ENCODE peak calls at places on chromosomes 13 and 19, in six cellular contexts. One of them, this sample, is unnamed.

GRCh38 chr19:42290523-42291436 is 11.2 kb upstream of the PRR19 start:
- DNase-seq in suprapubic skin: peak; percentile 66
- DNase-seq in endodermal cell: peak; percentile 66
- DNase-seq in cardiac muscle cell: no peak
- DNase-seq in stomach: no peak
- DNase-seq in heart right ventricle: no peak
- DNase-seq in this sample: no peak

GRCh38 chr19:16315825-16316505 is 8.7 kb upstream of the KLF2 start:
- DNase-seq in cardiac muscle cell: peak; percentile 99
- DNase-seq in heart right ventricle: peak; percentile 77
- DNase-seq in endodermal cell: no peak
- DNase-seq in suprapubic skin: peak; percentile 77
- DNase-seq in stomach: no peak
- DNase-seq in this sample: peak; percentile 79

GRCh38 chr19:13864513-13865242 is 12.3 kb upstream of the NANOS3 start:
- DNase-seq in stomach: no peak
- DNase-seq in heart right ventricle: no peak
- DNase-seq in cardiac muscle cell: no peak
- DNase-seq in endodermal cell: no peak
- DNase-seq in suprapubic skin: no peak
- DNase-seq in this sample: peak; percentile 27

GRCh38 chr19:12224676-12225075 is 61.8 kb downstream of the ZNF136 start:
- DNase-seq in cardiac muscle cell: peak; percentile 11
- DNase-seq in endodermal cell: no peak
- DNase-seq in suprapubic skin: no peak
- DNase-seq in heart right ventricle: no peak
- DNase-seq in stomach: no peak
- DNase-seq in this sample: no peak

GRCh38 chr13:44389856-44390255 is 16.2 kb downstream of the SERP2 start:
- DNase-seq in endodermal cell: no peak
- DNase-seq in cardiac muscle cell: no peak
- DNase-seq in heart right ventricle: no peak
- DNase-seq in stomach: no peak
- DNase-seq in suprapubic skin: no peak
- DNase-seq in this sample: no peak

GRCh38 chr13:114126789-114127472 is 5.5 kb downstream of the RASA3 start:
- DNase-seq in suprapubic skin: no peak
- DNase-seq in stomach: no peak
- DNase-seq in heart right ventricle: no peak
- DNase-seq in cardiac muscle cell: no peak
- DNase-seq in endodermal cell: no peak
- DNase-seq in this sample: no peak

GRCh38 chr13:30082391-30082790 is 225.0 kb downstream of the KATNAL1 start:
- DNase-seq in heart right ventricle: no peak
- DNase-seq in suprapubic skin: no peak
- DNase-seq in endodermal cell: no peak
- DNase-seq in stomach: no peak
- DNase-seq in cardiac muscle cell: no peak
- DNase-seq in this sample: no peak

GRCh38 chr19:43798546-43799409 is 3.5 kb downstream of the LYPD5 start:
- DNase-seq in endodermal cell: peak; percentile 91
- DNase-seq in heart right ventricle: no peak
- DNase-seq in suprapubic skin: no peak
- DNase-seq in cardiac muscle cell: peak; percentile 34
- DNase-seq in stomach: peak; percentile 62
- DNase-seq in this sample: peak; percentile 87

GRCh38 chr19:17020823-17021222 is 5.8 kb downstream of the CPAMD8 start:
- DNase-seq in suprapubic skin: no peak
- DNase-seq in stomach: no peak
- DNase-seq in heart right ventricle: no peak
- DNase-seq in cardiac muscle cell: peak; percentile 17
- DNase-seq in endodermal cell: no peak
- DNase-seq in this sample: no peak

GRCh38 chr19:15378529-15379082 is 981 bp downstream of the AKAP8 start:
- DNase-seq in stomach: peak; percentile 59
- DNase-seq in cardiac muscle cell: peak; percentile 63
- DNase-seq in heart right ventricle: no peak
- DNase-seq in endodermal cell: peak; percentile 77
- DNase-seq in suprapubic skin: peak; percentile 74
- DNase-seq in this sample: peak; percentile 77

GRCh38 chr13:111216166-111216960 is 101.3 kb downstream of the ARHGEF7 start:
- DNase-seq in heart right ventricle: peak; percentile 43
- DNase-seq in stomach: peak; percentile 39
- DNase-seq in cardiac muscle cell: peak; percentile 38
- DNase-seq in endodermal cell: peak; percentile 83
- DNase-seq in suprapubic skin: no peak
- DNase-seq in this sample: peak; percentile 60

GRCh38 chr13:107846642-107847041 is 368.7 kb downstream of the LIG4 start:
- DNase-seq in endodermal cell: no peak
- DNase-seq in heart right ventricle: no peak
- DNase-seq in stomach: no peak
- DNase-seq in suprapubic skin: no peak
- DNase-seq in cardiac muscle cell: no peak
- DNase-seq in this sample: no peak

GRCh38 chr19:45051929-45052579 is 13.2 kb downstream of the CLASRP start:
- DNase-seq in endodermal cell: no peak
- DNase-seq in heart right ventricle: no peak
- DNase-seq in suprapubic skin: no peak
- DNase-seq in cardiac muscle cell: no peak
- DNase-seq in stomach: peak; percentile 85
- DNase-seq in this sample: peak; percentile 34

GRCh38 chr19:39410620-39411005 is 1.9 kb upstream of the PLEKHG2 start:
- DNase-seq in stomach: no peak
- DNase-seq in endodermal cell: no peak
- DNase-seq in cardiac muscle cell: peak; percentile 48
- DNase-seq in suprapubic skin: no peak
- DNase-seq in heart right ventricle: no peak
- DNase-seq in this sample: peak; percentile 59

GRCh38 chr19:31350693-31351211 is 1.5 kb upstream of the TSHZ3 start:
- DNase-seq in endodermal cell: peak; percentile 82
- DNase-seq in stomach: peak; percentile 43
- DNase-seq in cardiac muscle cell: peak; percentile 66
- DNase-seq in heart right ventricle: peak; percentile 65
- DNase-seq in suprapubic skin: no peak
- DNase-seq in this sample: peak; percentile 81

GRCh38 chr19:40586611-40587010 is 9.9 kb downstream of the SHKBP1 start:
- DNase-seq in stomach: no peak
- DNase-seq in cardiac muscle cell: no peak
- DNase-seq in endodermal cell: no peak
- DNase-seq in suprapubic skin: no peak
- DNase-seq in heart right ventricle: no peak
- DNase-seq in this sample: no peak

GRCh38 chr19:43675269-43675879 is 5.4 kb upstream of the PLAUR start:
- DNase-seq in heart right ventricle: no peak
- DNase-seq in suprapubic skin: no peak
- DNase-seq in cardiac muscle cell: peak; percentile 23
- DNase-seq in endodermal cell: no peak
- DNase-seq in stomach: peak; percentile 84
- DNase-seq in this sample: peak; percentile 86

GRCh38 chr13:114131581-114132418 is 623 bp downstream of the RASA3 start:
- DNase-seq in suprapubic skin: no peak
- DNase-seq in cardiac muscle cell: peak; percentile 58
- DNase-seq in stomach: no peak
- DNase-seq in heart right ventricle: no peak
- DNase-seq in endodermal cell: no peak
- DNase-seq in this sample: no peak

GRCh38 chr13:66860868-66861447 is 369.2 kb downstream of the PCDH9 start:
- DNase-seq in suprapubic skin: no peak
- DNase-seq in endodermal cell: no peak
- DNase-seq in stomach: no peak
- DNase-seq in heart right ventricle: no peak
- DNase-seq in cardiac muscle cell: no peak
- DNase-seq in this sample: no peak

GRCh38 chr13:79662882-79663281 is 181.9 kb downstream of the NDFIP2 start:
- DNase-seq in cardiac muscle cell: peak; percentile 18
- DNase-seq in endodermal cell: no peak
- DNase-seq in suprapubic skin: no peak
- DNase-seq in heart right ventricle: no peak
- DNase-seq in stomach: no peak
- DNase-seq in this sample: no peak

GRCh38 chr19:11685676-11686650 is 52.8 kb downstream of the ZNF823 start:
- DNase-seq in suprapubic skin: no peak
- DNase-seq in heart right ventricle: no peak
- DNase-seq in endodermal cell: no peak
- DNase-seq in stomach: no peak
- DNase-seq in cardiac muscle cell: no peak
- DNase-seq in this sample: no peak

GRCh38 chr13:76878043-76878442 is 8.2 kb downstream of the KCTD12 start:
- DNase-seq in cardiac muscle cell: no peak
- DNase-seq in endodermal cell: no peak
- DNase-seq in suprapubic skin: no peak
- DNase-seq in heart right ventricle: no peak
- DNase-seq in stomach: no peak
- DNase-seq in this sample: no peak

GRCh38 chr13:38341149-38341692 is 8.4 kb upstream of the UFM1 start:
- DNase-seq in heart right ventricle: no peak
- DNase-seq in endodermal cell: no peak
- DNase-seq in suprapubic skin: no peak
- DNase-seq in cardiac muscle cell: peak; percentile 19
- DNase-seq in stomach: no peak
- DNase-seq in this sample: no peak

GRCh38 chr13:110444226-110444653 is 117.3 kb downstream of the RAB20 start:
- DNase-seq in endodermal cell: no peak
- DNase-seq in heart right ventricle: no peak
- DNase-seq in stomach: no peak
- DNase-seq in suprapubic skin: no peak
- DNase-seq in cardiac muscle cell: peak; percentile 44
- DNase-seq in this sample: no peak

GRCh38 chr19:16516923-16517610 is 20.9 kb downstream of the C19orf44 start:
- DNase-seq in heart right ventricle: no peak
- DNase-seq in endodermal cell: no peak
- DNase-seq in suprapubic skin: no peak
- DNase-seq in cardiac muscle cell: no peak
- DNase-seq in stomach: no peak
- DNase-seq in this sample: no peak

GRCh38 chr13:45781553-45782326 is 69.8 kb downstream of the SIAH3 start:
- DNase-seq in cardiac muscle cell: peak; percentile 3
- DNase-seq in endodermal cell: no peak
- DNase-seq in suprapubic skin: no peak
- DNase-seq in stomach: peak; percentile 79
- DNase-seq in heart right ventricle: peak; percentile 80
- DNase-seq in this sample: no peak

GRCh38 chr13:39107484-39108040 is 69.3 kb downstream of the NHLRC3 start:
- DNase-seq in cardiac muscle cell: no peak
- DNase-seq in stomach: no peak
- DNase-seq in heart right ventricle: no peak
- DNase-seq in suprapubic skin: no peak
- DNase-seq in endodermal cell: no peak
- DNase-seq in this sample: no peak

GRCh38 chr13:42271337-42272114 is 426 bp upstream of the AKAP11 start:
- DNase-seq in stomach: peak; percentile 90
- DNase-seq in suprapubic skin: peak; percentile 95
- DNase-seq in heart right ventricle: peak; percentile 94
- DNase-seq in cardiac muscle cell: peak; percentile 100
- DNase-seq in endodermal cell: peak; percentile 97
- DNase-seq in this sample: peak; percentile 96
- H3K4me1 ChIP-seq in stomach: peaks cover 47% of the 10 kb centered on the region
- H3K4me1 ChIP-seq in suprapubic skin: peaks cover 36% of the 10 kb centered on the region
- H3K4me1 ChIP-seq in heart right ventricle: peaks cover 24% of the 10 kb centered on the region
- H3K4me1 ChIP-seq in cardiac muscle cell: peaks cover 8% of the 10 kb centered on the region
- H3K4me1 ChIP-seq in endodermal cell: no peaks in the 10 kb centered on the region
- H3K4me1 ChIP-seq in this sample: peaks cover 13% of the 10 kb centered on the region

GRCh38 chr19:33039108-33039599 is 25.5 kb downstream of the RHPN2 start:
- DNase-seq in cardiac muscle cell: no peak
- DNase-seq in stomach: no peak
- DNase-seq in endodermal cell: no peak
- DNase-seq in heart right ventricle: no peak
- DNase-seq in suprapubic skin: no peak
- DNase-seq in this sample: no peak
- H3K4me1 ChIP-seq in cardiac muscle cell: peaks cover 4% of the 10 kb centered on the region
- H3K4me1 ChIP-seq in stomach: peaks cover 20% of the 10 kb centered on the region
- H3K4me1 ChIP-seq in endodermal cell: no peaks in the 10 kb centered on the region
- H3K4me1 ChIP-seq in heart right ventricle: no peaks in the 10 kb centered on the region
- H3K4me1 ChIP-seq in suprapubic skin: no peaks in the 10 kb centered on the region
- H3K4me1 ChIP-seq in this sample: peaks cover 30% of the 10 kb centered on the region

GRCh38 chr19:3721131-3721899 is 13.1 kb downstream of the TJP3 start:
- DNase-seq in suprapubic skin: peak; percentile 89
- DNase-seq in heart right ventricle: peak; percentile 78
- DNase-seq in cardiac muscle cell: peak; percentile 90
- DNase-seq in stomach: peak; percentile 98
- DNase-seq in endodermal cell: peak; percentile 99
- DNase-seq in this sample: peak; percentile 95

GRCh38 chr19:3723110-3723488 is 14.9 kb downstream of the TJP3 start:
- DNase-seq in endodermal cell: no peak
- DNase-seq in cardiac muscle cell: no peak
- DNase-seq in heart right ventricle: no peak
- DNase-seq in stomach: no peak
- DNase-seq in suprapubic skin: no peak
- DNase-seq in this sample: no peak

GRCh38 chr19:3720533-3720917 is 12.3 kb downstream of the TJP3 start:
- DNase-seq in suprapubic skin: no peak
- DNase-seq in heart right ventricle: no peak
- DNase-seq in endodermal cell: no peak
- DNase-seq in stomach: peak; percentile 81
- DNase-seq in cardiac muscle cell: no peak
- DNase-seq in this sample: peak; percentile 78

GRCh38 chr19:3722443-3723109 is 14.4 kb downstream of the TJP3 start:
- DNase-seq in heart right ventricle: no peak
- DNase-seq in cardiac muscle cell: no peak
- DNase-seq in endodermal cell: peak; percentile 94
- DNase-seq in suprapubic skin: no peak
- DNase-seq in stomach: peak; percentile 93
- DNase-seq in this sample: peak; percentile 84

GRCh38 chr19:3721900-3722442 is 13.8 kb downstream of the TJP3 start:
- DNase-seq in heart right ventricle: no peak
- DNase-seq in endodermal cell: no peak
- DNase-seq in cardiac muscle cell: no peak
- DNase-seq in suprapubic skin: no peak
- DNase-seq in stomach: no peak
- DNase-seq in this sample: no peak
- H3K4me1 ChIP-seq in heart right ventricle: peaks cover 14% of the 10 kb centered on the region
- H3K4me1 ChIP-seq in endodermal cell: no peaks in the 10 kb centered on the region
- H3K4me1 ChIP-seq in cardiac muscle cell: no peaks in the 10 kb centered on the region
- H3K4me1 ChIP-seq in suprapubic skin: peaks cover 27% of the 10 kb centered on the region
- H3K4me1 ChIP-seq in stomach: peaks cover 66% of the 10 kb centered on the region
- H3K4me1 ChIP-seq in this sample: peaks cover 9% of the 10 kb centered on the region

DNA sequence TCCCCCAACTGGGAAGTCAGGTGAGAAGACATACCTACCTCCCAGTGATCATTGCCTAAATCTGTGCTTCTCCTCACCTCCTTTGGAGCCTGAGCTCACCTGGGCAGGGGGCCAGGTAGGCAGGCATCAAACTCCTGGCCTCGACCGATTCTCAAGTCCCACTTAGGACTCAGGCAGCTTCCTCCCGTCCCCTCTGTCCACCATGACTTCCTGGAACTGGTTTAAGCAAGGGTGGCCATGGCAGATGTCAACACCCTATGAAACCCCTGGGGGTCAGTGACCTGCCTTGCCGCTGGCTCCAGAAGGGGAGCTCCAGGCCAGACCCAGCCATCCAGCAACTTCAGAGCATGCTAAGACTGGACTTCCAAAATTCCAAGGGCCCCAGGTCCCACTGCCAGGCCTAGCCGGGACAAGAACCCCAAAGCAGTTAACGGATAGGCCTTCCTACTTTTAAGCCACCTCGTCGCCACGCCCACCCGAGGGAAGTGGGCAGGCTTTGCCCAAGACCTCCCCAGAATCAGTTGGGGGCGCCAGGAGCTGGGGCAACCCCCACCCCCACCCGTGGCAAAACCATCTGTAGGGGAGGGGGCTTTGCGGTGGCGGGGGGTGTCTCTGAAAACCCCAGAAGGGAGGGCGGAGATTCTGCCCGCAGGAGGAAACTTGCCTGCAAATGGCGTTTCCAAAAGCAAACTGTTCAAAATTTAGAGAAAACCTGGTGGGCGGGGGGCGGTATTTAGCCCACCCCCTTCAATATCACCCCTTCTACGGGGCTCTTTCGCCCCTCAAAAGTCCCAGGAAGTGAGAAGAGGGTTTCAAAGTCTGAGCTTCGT is 657 bp downstream of the PLIN3 start:
- DNase-seq in stomach: peak; percentile 68
- DNase-seq in heart right ventricle: peak; percentile 42
- DNase-seq in cardiac muscle cell: peak; percentile 53
- DNase-seq in suprapubic skin: peak; percentile 89
- DNase-seq in endodermal cell: peak; percentile 87
- DNase-seq in this sample: peak; percentile 76
- H3K4me1 ChIP-seq in stomach: peaks cover 22% of the 10 kb centered on the region
- H3K4me1 ChIP-seq in heart right ventricle: peaks cover 16% of the 10 kb centered on the region
- H3K4me1 ChIP-seq in cardiac muscle cell: no peaks in the 10 kb centered on the region
- H3K4me1 ChIP-seq in suprapubic skin: peaks cover 34% of the 10 kb centered on the region
- H3K4me1 ChIP-seq in endodermal cell: no peaks in the 10 kb centered on the region
- H3K4me1 ChIP-seq in this sample: peaks cover 14% of the 10 kb centered on the region

This sample was measured in hepatocyte.